ENCODE peak calls at places on chromosomes 4 and X, in ten cellular contexts. B is neural crest cell; T is GM12864; Z is activated CD8-positive, alpha-beta memory T cell treated with anti-CD3 and anti-CD28 coated beads, Interleukin-2, amount 50 U/mL, for 4 hours; V is Kasumi-1; R is NCI-H2029; O is CD8-positive, alpha-beta T cell; W is stimulated activated CD8-positive, alpha-beta memory T cell treated with anti-CD3 and anti-CD28 coated beads, Interleukin-7, amount 100 ng/mL, for 4 hours; F is HCEC 1CT; P is iris pigment epithelial cell. A is an unnamed sample.

GRCh38 chr4:142091085-142091513 is 454.7 kb downstream of the IL15 start:
- DNase-seq in P (peak), V (no peak), T (no peak), F (peak), O (no peak), W (no peak), R (no peak), Z (no peak), B (no peak), A (no peak)

GRCh38 chr4:54290980-54291379 is 61.9 kb downstream of the PDGFRA start:
- DNase-seq in V (no peak), W (no peak), F (no peak), Z (no peak), T (no peak), O (no peak), P (no peak), B (no peak), R (no peak), A (no peak)

GRCh38 chr4:24413311-24413784 is 171.0 kb downstream of the DHX15 start:
- DNase-seq in R (no peak), B (no peak), V (no peak), Z (no peak), P (no peak), F (no peak), O (no peak), T (no peak), W (no peak), A (no peak)

GRCh38 chr4:181966084-181966483 is 277.1 kb upstream of the TENM3 start:
- DNase-seq in V (no peak), W (no peak), F (no peak), B (no peak), R (no peak), T (no peak), P (peak), O (no peak), Z (no peak), A (no peak)

GRCh38 chr4:184506527-184507121 is 32.3 kb upstream of the IRF2 start:
- DNase-seq in Z (no peak), B (no peak), V (peak), O (no peak), R (no peak), T (peak), F (no peak), W (no peak), P (no peak), A (no peak)

GRCh38 chr4:112859456-112860184 is 189.8 kb upstream of the ANK2 start:
- DNase-seq in T (no peak), W (no peak), Z (no peak), P (no peak), O (no peak), V (no peak), R (no peak), B (no peak), F (no peak), A (no peak)

GRCh38 chr4:62644372-62644771 is 1444.2 kb downstream of the ADGRL3 start:
- DNase-seq in P (no peak), F (no peak), B (no peak), Z (no peak), O (no peak), V (peak), T (no peak), W (no peak), R (no peak), A (no peak)

GRCh38 chrX:133258481-133258880 is 40.3 kb upstream of the TFDP3 start:
- DNase-seq in P (peak), R (no peak), V (no peak), Z (no peak), F (no peak), T (no peak), B (no peak), W (no peak), O (no peak), A (no peak)

GRCh38 chrX:150899191-150899757 is 806 bp upstream of the CD99L2 start:
- DNase-seq in W (no peak), T (no peak), R (peak), Z (peak), V (peak), B (peak), O (no peak), P (peak), F (no peak), A (peak)

A was measured in activated effector memory CD4-positive, alpha-beta T cell treated with Interleukin-2 at 50 U/mL for 16 hours.